ENCODE peak calls at places on chromosomes 2 and 18, in eight cellular contexts. V, K, D, J, Z, U, O and T are unnamed samples.

GRCh38 chr2:203758841-203759691 is 52.6 kb downstream of the CD28 start:
- DNase-seq in V (peak), K (peak), D (peak), J (peak), Z (no peak), U (no peak), O (no peak), T (no peak)

GRCh38 chr2:110780461-110780860 is 48.1 kb downstream of the ACOXL start:
- DNase-seq in V (no peak), K (no peak), D (no peak), J (no peak), Z (no peak), U (no peak), O (no peak), T (no peak)

GRCh38 chr2:197246405-197246804 is 64.2 kb downstream of the ANKRD44 start:
- DNase-seq in V (no peak), K (no peak), D (no peak), J (no peak), Z (no peak), U (no peak), O (no peak), T (no peak)

GRCh38 chr2:165016772-165017411 is 61.6 kb upstream of the SLC38A11 start:
- DNase-seq in V (peak), K (peak), D (peak), J (peak), Z (peak), U (no peak), O (peak), T (no peak)

GRCh38 chr2:205461678-205462665 is 220.3 kb upstream of the NRP2 start:
- DNase-seq in V (peak), K (peak), D (no peak), J (no peak), Z (no peak), U (no peak), O (no peak), T (peak)

GRCh38 chr18:30622635-30623034 is 419.9 kb downstream of the DSC3 start:
- DNase-seq in V (no peak), K (no peak), D (no peak), J (no peak), Z (no peak), U (no peak), O (no peak), T (no peak)

GRCh38 chr2:232505805-232506360 is 14.3 kb upstream of the PRSS56 start:
- DNase-seq in V (no peak), K (no peak), D (no peak), J (no peak), Z (no peak), U (no peak), O (no peak), T (no peak)

GRCh38 chr2:109437325-109438090 is 176.3 kb downstream of the SEPTIN10 start:
- DNase-seq in V (no peak), K (no peak), D (no peak), J (no peak), Z (no peak), U (peak), O (no peak), T (no peak)

GRCh38 chr2:28210535-28210934 is 182.1 kb upstream of the FOSL2 start:
- DNase-seq in V (no peak), K (no peak), D (no peak), J (no peak), Z (no peak), U (no peak), O (no peak), T (no peak)

GRCh38 chr2:218017211-218018053 is 14.6 kb upstream of the TNS1 start:
- DNase-seq in V (no peak), K (no peak), D (no peak), J (no peak), Z (no peak), U (no peak), O (no peak), T (no peak)

GRCh38 chr2:127673304-127674069 is 1.8 kb downstream of the LIMS2 start:
- DNase-seq in V (no peak), K (no peak), D (peak), J (no peak), Z (no peak), U (peak), O (no peak), T (no peak)

GRCh38 chr2:127670957-127671290 is 4.4 kb downstream of the LIMS2 start:
- DNase-seq in V (no peak), K (no peak), D (no peak), J (no peak), Z (no peak), U (no peak), O (no peak), T (no peak)

GRCh38 chr2:127670055-127670956 is 5.0 kb downstream of the LIMS2 start:
- DNase-seq in V (no peak), K (no peak), D (no peak), J (no peak), Z (no peak), U (no peak), O (peak), T (no peak)

GRCh38 chr2:127672341-127673303 is 2.7 kb downstream of the LIMS2 start:
- DNase-seq in V (no peak), K (no peak), D (no peak), J (no peak), Z (no peak), U (peak), O (no peak), T (no peak)

GRCh38 chr2:127671557-127672302 is 3.6 kb downstream of the LIMS2 start:
- DNase-seq in V (no peak), K (no peak), D (no peak), J (no peak), Z (no peak), U (peak), O (no peak), T (no peak)
- H3K4me3 ChIP-seq in V (no peak), K (no peak), D (no peak), J (no peak), Z (no peak), U (peak), O (no peak), T (no peak)

DNA sequence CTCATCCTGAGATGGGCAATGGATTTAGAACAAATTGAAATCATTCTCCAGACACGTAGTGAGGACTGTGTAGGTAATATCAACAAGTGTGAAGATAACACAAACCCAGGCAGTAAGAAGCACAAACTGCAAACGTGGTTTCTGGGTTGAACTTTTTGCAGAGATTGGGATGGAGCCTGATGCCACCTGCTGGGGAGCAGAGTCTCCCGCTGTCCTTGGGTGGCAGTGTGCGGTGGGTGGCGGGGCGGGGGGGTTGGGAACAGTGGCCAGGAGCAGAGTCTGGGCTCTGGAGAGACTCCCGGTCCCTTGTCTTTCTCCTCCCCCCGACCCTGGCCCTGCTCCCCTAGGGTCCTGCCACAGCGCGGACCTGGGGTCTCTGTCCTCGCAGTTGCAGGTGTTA is 19.5 kb downstream of the TRAF3IP1 start:
- DNase-seq in V (no peak), K (no peak), D (no peak), J (no peak), Z (no peak), U (no peak), O (no peak), T (no peak)
- TF ChIP-seq CTCF in V (no peak), K (no peak), D (no peak), J (no peak), Z (peak), U (no peak), O (no peak), T (no peak)

DNA sequence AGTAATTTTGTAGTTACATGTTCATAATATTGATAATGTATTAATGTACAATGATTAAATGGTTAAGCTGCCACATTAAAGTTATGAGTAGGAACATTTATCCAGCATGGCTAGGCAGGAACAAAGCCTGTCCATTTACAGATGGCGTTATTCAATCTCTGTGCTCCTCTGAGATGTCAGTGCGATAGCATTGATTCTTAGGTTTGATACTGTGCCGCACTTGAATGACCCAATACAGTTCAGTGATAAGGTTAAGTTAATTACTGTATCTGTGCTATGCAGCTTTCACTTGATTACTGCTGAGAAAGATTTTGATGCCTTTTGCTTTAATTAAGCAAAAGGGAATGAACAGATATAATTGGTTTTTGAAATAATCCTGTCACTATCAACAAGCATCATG is 111.8 kb downstream of the ZNF407 start:
- DNase-seq in V (no peak), K (no peak), D (no peak), J (no peak), Z (no peak), U (no peak), O (no peak), T (no peak)
- H3K4me3 ChIP-seq in V (no peak), K (no peak), D (no peak), J (no peak), Z (no peak), U (no peak), O (no peak), T (no peak)

GRCh38 chr2:130963849-130964793 is 127.4 kb downstream of the ARHGEF4 start:
- DNase-seq in V (peak), K (no peak), D (no peak), J (peak), Z (peak), U (no peak), O (no peak), T (peak)
- TF ChIP-seq CTCF in V (no peak), K (no peak), D (no peak), J (peak), Z (peak), U (no peak), O (peak), T (peak)

DNA sequence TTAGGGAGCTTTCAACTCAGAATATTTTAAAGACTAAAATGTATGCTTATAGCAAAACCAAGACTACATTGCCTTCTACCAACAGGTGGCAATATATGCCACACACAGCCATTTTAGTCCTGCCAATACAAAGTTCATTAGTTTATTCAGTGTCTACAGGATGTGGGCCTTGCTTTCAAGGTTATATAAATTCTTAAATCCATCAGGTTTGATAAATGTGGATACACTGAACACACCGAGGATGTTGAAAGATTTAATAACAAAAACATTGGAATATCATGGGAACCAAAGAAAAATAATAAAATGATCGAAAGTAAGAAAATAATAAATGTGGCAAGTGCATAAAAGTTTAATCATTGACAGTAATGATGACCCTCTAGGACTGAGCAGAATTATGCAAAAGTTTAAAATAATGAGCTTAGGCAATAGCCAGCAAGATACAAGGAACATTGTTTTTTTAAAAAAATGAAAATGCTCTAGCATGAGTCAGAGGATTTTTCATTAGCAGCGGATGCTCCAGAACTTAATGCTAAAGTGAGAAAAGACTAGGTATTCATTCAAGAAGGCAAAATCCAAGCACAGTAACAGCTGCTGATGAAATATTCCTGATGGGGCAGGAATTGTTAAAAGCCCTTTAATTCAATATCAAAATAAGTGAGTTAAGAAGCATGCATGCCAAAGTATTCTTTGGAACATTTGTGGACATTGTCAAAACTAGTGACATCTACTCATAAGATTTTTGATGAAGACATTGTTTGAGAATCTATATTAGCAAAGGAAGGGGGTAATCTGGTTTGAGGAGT is 14.2 kb downstream of the SCN9A start:
- DNase-seq in V (peak), K (peak), D (peak), J (peak), Z (peak), U (no peak), O (no peak), T (no peak)
- H3K4me3 ChIP-seq in V (no peak), K (no peak), D (no peak), J (no peak), Z (no peak), U (no peak), O (no peak), T (no peak)

GRCh38 chr2:152646264-152646663 is 71.0 kb downstream of the PRPF40A start:
- DNase-seq in V (no peak), K (no peak), D (no peak), J (no peak), Z (peak), U (no peak), O (no peak), T (no peak)

GRCh38 chr2:152646775-152647174 is 70.5 kb downstream of the PRPF40A start:
- DNase-seq in V (peak), K (peak), D (peak), J (peak), Z (peak), U (no peak), O (peak), T (peak)

GRCh38 chr2:152647417-152648010 is 69.7 kb downstream of the PRPF40A start:
- DNase-seq in V (peak), K (peak), D (no peak), J (peak), Z (peak), U (no peak), O (no peak), T (peak)

GRCh38 chr2:152649997-152650396 is 67.3 kb downstream of the PRPF40A start:
- DNase-seq in V (no peak), K (no peak), D (no peak), J (no peak), Z (no peak), U (no peak), O (no peak), T (no peak)

GRCh38 chr2:152648336-152648735 is 68.9 kb downstream of the PRPF40A start:
- DNase-seq in V (no peak), K (peak), D (peak), J (peak), Z (peak), U (no peak), O (no peak), T (no peak)
- TF ChIP-seq CTCF in V (peak), K (peak), D (peak), J (peak), Z (no peak), U (no peak), O (peak), T (peak)

GRCh38 chr2:121588357-121588756 is 57.7 kb downstream of the RNU4ATAC start:
- DNase-seq in V (no peak), K (no peak), D (no peak), J (no peak), Z (no peak), U (no peak), O (no peak), T (no peak)

GRCh38 chr2:121583555-121583954 is 52.9 kb downstream of the RNU4ATAC start:
- DNase-seq in V (no peak), K (no peak), D (no peak), J (no peak), Z (no peak), U (no peak), O (no peak), T (no peak)

GRCh38 chr2:121587131-121587530 is 56.5 kb downstream of the RNU4ATAC start:
- DNase-seq in V (no peak), K (no peak), D (no peak), J (no peak), Z (peak), U (no peak), O (no peak), T (no peak)

GRCh38 chr2:121582272-121582671 is 51.6 kb downstream of the RNU4ATAC start:
- DNase-seq in V (no peak), K (no peak), D (no peak), J (no peak), Z (no peak), U (no peak), O (no peak), T (no peak)

DNA sequence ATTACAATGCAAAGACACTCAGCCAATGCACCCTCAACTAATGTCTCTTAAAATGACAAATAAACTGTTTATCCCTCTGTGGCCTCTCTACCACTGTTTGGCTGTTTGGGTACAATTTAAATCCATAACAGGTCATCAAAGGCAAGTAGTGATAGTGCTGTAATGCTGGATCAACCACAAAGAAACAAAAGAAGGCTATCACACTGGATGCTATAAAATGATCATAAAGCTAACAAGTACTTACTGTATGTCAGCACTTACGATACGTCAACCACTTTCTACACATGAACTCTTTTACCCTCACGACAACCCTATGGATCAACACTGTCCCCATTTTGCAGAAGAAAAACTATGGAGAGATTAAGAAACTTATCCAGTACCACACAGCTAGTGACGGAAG is 54.1 kb downstream of the RNU4ATAC start:
- DNase-seq in V (no peak), K (no peak), D (no peak), J (no peak), Z (no peak), U (no peak), O (no peak), T (no peak)
- H3K4me3 ChIP-seq in V (no peak), K (no peak), D (no peak), J (no peak), Z (no peak), U (no peak), O (no peak), T (no peak)